ENCODE peak calls at places on chromosomes 7 and 10, in nine cellular contexts. E, C, P, Q, R, N, F, I and A are unnamed samples.

GRCh38 chr10:19658131-19658530 is 158.1 kb upstream of the PLXDC2 start:
- DNase-seq in E (no peak), C (no peak), P (no peak), Q (peak; percentile 24), R (no peak), N (no peak), F (no peak), I (no peak), A (no peak)

GRCh38 chr7:132311747-132312146 is 264.5 kb downstream of the PLXNA4 start:
- DNase-seq in E (no peak), C (no peak), P (no peak), Q (no peak), R (no peak), N (no peak), F (no peak), I (no peak), A (no peak)

GRCh38 chr10:89086801-89087513 is 96.4 kb downstream of the FAS start:
- DNase-seq in E (no peak), C (no peak), P (no peak), Q (peak; percentile 88), R (no peak), N (peak; percentile 95), F (peak; percentile 79), I (peak; percentile 92), A (no peak)

GRCh38 chr10:124278356-124278755 is 140.4 kb downstream of the OAT start:
- DNase-seq in E (no peak), C (no peak), P (no peak), Q (no peak), R (no peak), N (no peak), F (no peak), I (no peak), A (no peak)

GRCh38 chr7:72405389-72405788 is 6.7 kb downstream of the CALN1 start:
- DNase-seq in E (peak; percentile 3), C (no peak), P (peak; percentile 16), Q (no peak), R (no peak), N (peak; percentile 84), F (no peak), I (no peak), A (no peak)

GRCh38 chr10:121900443-121901174 is 27.2 kb downstream of the ATE1 start:
- DNase-seq in E (peak; percentile 10), C (peak; percentile 84), P (peak; percentile 90), Q (peak; percentile 83), R (peak; percentile 55), N (peak; percentile 79), F (no peak), I (peak; percentile 82), A (no peak)

GRCh38 chr10:130579913-130580312 is 443.7 kb downstream of the GLRX3 start:
- DNase-seq in E (no peak), C (no peak), P (no peak), Q (no peak), R (no peak), N (no peak), F (no peak), I (no peak), A (no peak)

GRCh38 chr10:77036993-77037734 is 600.4 kb downstream of the KCNMA1 start:
- DNase-seq in E (no peak), C (peak; percentile 31), P (peak; percentile 26), Q (peak; percentile 7), R (peak; percentile 6), N (peak; percentile 67), F (no peak), I (peak; percentile 18), A (no peak)

GRCh38 chr7:170551-171363 is 21.6 kb upstream of the FAM20C start:
- DNase-seq in E (no peak), C (no peak), P (no peak), Q (no peak), R (no peak), N (no peak), F (no peak), I (no peak), A (no peak)

GRCh38 chr10:11145498-11145855 is 127.8 kb downstream of the CELF2 start:
- DNase-seq in E (no peak), C (peak; percentile 58), P (peak; percentile 41), Q (peak; percentile 27), R (peak; percentile 48), N (peak; percentile 79), F (no peak), I (no peak), A (peak; percentile 49)

GRCh38 chr7:68472688-68473087 is 1125.6 kb upstream of the AUTS2 start:
- DNase-seq in E (no peak), C (no peak), P (no peak), Q (no peak), R (no peak), N (peak; percentile 54), F (no peak), I (no peak), A (no peak)

GRCh38 chr10:34732926-34733325 is 82.2 kb downstream of the PARD3 start:
- DNase-seq in E (no peak), C (no peak), P (no peak), Q (peak; percentile 35), R (no peak), N (peak; percentile 40), F (no peak), I (no peak), A (no peak)
- TF ChIP-seq CTCF in E (peak; percentile 29), C (peak; percentile 25), P (peak; percentile 11), Q (peak; percentile 38), R (no peak), N (peak; percentile 35), F (no peak), I (no peak), A (no peak)

DNA sequence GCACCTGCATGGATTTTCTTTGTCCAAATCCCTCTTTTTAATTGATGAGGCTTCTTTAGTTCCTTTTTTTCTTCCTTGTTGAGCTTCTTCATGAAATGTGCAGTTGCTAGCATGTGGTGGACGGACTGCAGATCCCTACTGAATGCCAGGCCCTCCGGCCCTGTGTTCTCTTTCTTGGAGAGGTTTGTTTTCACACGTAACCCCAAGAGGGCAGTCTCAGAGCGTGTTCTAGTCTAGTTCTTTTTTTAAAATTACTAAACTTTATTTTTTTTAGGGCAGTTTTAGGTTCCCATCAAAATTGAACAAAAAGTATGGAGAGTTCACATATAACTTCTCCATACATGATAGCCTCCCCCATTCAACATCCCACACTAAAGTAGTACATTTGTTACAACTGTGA is 190.0 kb downstream of the CFTR start:
- DNase-seq in E (no peak), C (peak; percentile 40), P (no peak), Q (no peak), R (no peak), N (no peak), F (no peak), I (no peak), A (no peak)
- TF ChIP-seq CTCF in E (no peak), C (no peak), P (peak; percentile 38), Q (no peak), R (no peak), N (no peak), F (no peak), I (no peak), A (no peak)

GRCh38 chr7:28298870-28299484 is 113.3 kb upstream of the CREB5 start:
- DNase-seq in E (peak; percentile 74), C (peak; percentile 79), P (peak; percentile 77), Q (peak; percentile 72), R (no peak), N (peak; percentile 42), F (no peak), I (peak; percentile 85), A (no peak)

GRCh38 chr7:28299556-28299955 is 112.8 kb upstream of the CREB5 start:
- DNase-seq in E (no peak), C (no peak), P (no peak), Q (no peak), R (no peak), N (no peak), F (no peak), I (no peak), A (no peak)

GRCh38 chr7:28297821-28298439 is 114.4 kb upstream of the CREB5 start:
- DNase-seq in E (no peak), C (no peak), P (no peak), Q (no peak), R (peak; percentile 11), N (no peak), F (no peak), I (no peak), A (no peak)

GRCh38 chr7:28293529-28293835 is 112.9 kb upstream of the JAZF1 start:
- DNase-seq in E (peak; percentile 48), C (no peak), P (no peak), Q (no peak), R (no peak), N (peak; percentile 19), F (no peak), I (no peak), A (no peak)

DNA sequence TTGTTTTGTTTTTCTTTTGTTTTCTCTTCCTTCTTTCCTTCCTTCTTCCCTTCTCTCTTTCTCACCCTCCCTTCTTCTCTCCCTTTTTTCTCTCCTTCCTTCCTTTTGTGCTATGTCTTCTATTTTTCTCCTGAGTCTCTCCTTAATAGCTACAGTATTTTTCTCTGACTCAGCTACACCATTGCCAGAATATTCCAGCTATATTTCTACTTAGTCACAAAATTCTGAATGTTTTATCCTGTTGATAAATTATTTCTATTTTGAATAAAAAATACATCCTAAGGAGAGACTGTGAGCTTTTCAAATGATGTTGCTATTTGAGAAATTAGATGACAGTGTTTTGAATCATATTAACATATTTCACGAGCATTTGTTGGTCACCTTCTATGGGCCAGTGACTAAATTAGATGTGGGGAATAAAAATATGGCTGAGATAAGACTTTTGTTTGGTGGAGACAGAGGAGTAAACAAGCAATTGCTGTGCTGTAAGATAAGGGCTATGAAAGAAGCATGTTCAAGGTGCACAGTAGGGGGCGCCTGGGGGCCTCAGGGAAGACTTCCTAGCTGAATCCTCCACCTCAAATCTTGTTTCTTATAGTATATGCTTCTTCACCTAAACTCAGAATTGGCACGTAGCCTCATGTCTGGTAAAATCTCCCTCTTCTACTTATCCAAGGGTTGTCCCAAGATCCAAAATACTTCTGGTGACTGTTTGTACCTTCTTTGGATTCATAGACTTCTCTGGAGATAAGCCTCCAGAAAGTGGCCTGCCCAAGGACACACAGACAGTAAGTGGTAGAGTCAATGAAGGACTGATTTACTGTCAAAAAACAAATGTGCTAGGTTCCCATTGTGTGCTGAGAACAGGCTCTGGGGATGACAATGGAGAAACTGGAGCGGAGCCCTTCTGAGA is 115.5 kb upstream of the CREB5 start:
- DNase-seq in E (peak; percentile 86), C (peak; percentile 55), P (peak; percentile 57), Q (peak; percentile 47), R (peak; percentile 27), N (peak; percentile 70), F (peak; percentile 25), I (peak; percentile 66), A (peak; percentile 37)
- TF ChIP-seq CTCF in E (peak; percentile 89), C (peak; percentile 77), P (peak; percentile 34), Q (peak; percentile 71), R (peak; percentile 33), N (peak; percentile 91), F (peak; percentile 29), I (peak; percentile 82), A (peak; percentile 65)

GRCh38 chr10:101893510-101894120 is 50.0 kb upstream of the KCNIP2 start:
- DNase-seq in E (no peak), C (no peak), P (no peak), Q (no peak), R (no peak), N (no peak), F (no peak), I (no peak), A (no peak)
- TF ChIP-seq CTCF in E (no peak), C (no peak), P (no peak), Q (no peak), R (no peak), N (no peak), F (no peak), I (no peak), A (no peak)